ENCODE peak calls at places on chromosome 9, in seven cellular contexts. U is CD8-positive, alpha-beta T cell; E is myocyte; I is breast epithelium; V is NCI-H1092 treated with DMSO at 0.1 percent for 48 hours; H is GM03348; M is OCI-LY7. J is an unnamed sample.

GRCh38 chr9:136433043-136433715 is 6.5 kb downstream of the INPP5E start:
- DNase-seq in V (no peak), E (no peak), H (no peak), M (no peak), U (no peak), I (no peak), J (no peak)

GRCh38 chr9:96858018-96858573 is 3.8 kb upstream of the ZNF782 start:
- DNase-seq in H (no peak), E (no peak), I (no peak), V (no peak), M (no peak), U (no peak), J (no peak)

GRCh38 chr9:136509549-136509948 is 26.7 kb upstream of the SEC16A start:
- DNase-seq in V (no peak), U (no peak), E (no peak), M (no peak), H (no peak), I (no peak), J (no peak)

GRCh38 chr9:115921301-115921700 is 232.3 kb upstream of the PAPPA start:
- DNase-seq in H (peak; percentile 70), M (no peak), I (no peak), V (no peak), U (no peak), E (peak; percentile 30), J (peak; percentile 10)

GRCh38 chr9:129716091-129716490 is 36.8 kb downstream of the PTGES start:
- DNase-seq in V (no peak), M (no peak), U (no peak), E (peak; percentile 66), I (no peak), H (peak; percentile 55), J (no peak)

GRCh38 chr9:19464764-19465570 is 56.2 kb downstream of the ACER2 start:
- DNase-seq in V (peak; percentile 71), I (peak; percentile 30), U (peak; percentile 83), M (peak; percentile 75), H (peak; percentile 94), E (peak; percentile 72), J (peak; percentile 65)

GRCh38 chr9:75063556-75064305 is 24.2 kb downstream of the NMRK1 start:
- DNase-seq in M (no peak), I (no peak), U (no peak), H (peak; percentile 20), V (no peak), E (peak; percentile 86), J (no peak)

GRCh38 chr9:114134827-114135396 is 20.4 kb upstream of the COL27A1 start:
- DNase-seq in U (no peak), I (no peak), V (no peak), H (no peak), E (no peak), M (no peak), J (no peak)

GRCh38 chr9:113416149-113416726 is 5.7 kb downstream of the C9orf43 start:
- DNase-seq in U (no peak), I (no peak), E (no peak), V (no peak), H (no peak), M (peak; percentile 91), J (no peak)

GRCh38 chr9:63816742-63817621 is 1468.0 kb downstream of the FOXD4L5 start:
- DNase-seq in M (peak; percentile 78), V (no peak), I (peak; percentile 90), E (peak; percentile 75), H (peak; percentile 91), U (peak; percentile 81), J (peak; percentile 73)

GRCh38 chr9:116549061-116549664 is 137.9 kb upstream of the TRIM32 start:
- DNase-seq in M (no peak), V (no peak), H (peak; percentile 96), U (no peak), E (peak; percentile 90), I (peak; percentile 72), J (peak; percentile 59)

GRCh38 chr9:89642789-89643188 is 38.0 kb downstream of the GADD45G start:
- DNase-seq in M (no peak), I (no peak), U (no peak), E (peak; percentile 66), H (no peak), V (no peak), J (no peak)

GRCh38 chr9:2158111-2158610 is 143.0 kb downstream of the SMARCA2 start:
- DNase-seq in M (peak; percentile 89), H (peak; percentile 48), E (peak; percentile 70), V (no peak), I (peak; percentile 35), U (peak; percentile 51), J (peak; percentile 42)

GRCh38 chr9:99176527-99177013 is 45.2 kb downstream of the ALG2 start:
- DNase-seq in E (no peak), M (no peak), H (no peak), U (no peak), I (no peak), V (peak; percentile 4), J (no peak)

GRCh38 chr9:135326633-135327152 is 152.9 kb upstream of the PPP1R26 start:
- DNase-seq in I (no peak), M (no peak), H (no peak), U (peak; percentile 21), V (no peak), E (no peak), J (no peak)

GRCh38 chr9:126499005-126499910 is 114.5 kb upstream of the LMX1B start:
- DNase-seq in E (peak; percentile 50), U (peak; percentile 74), V (peak; percentile 68), H (peak; percentile 85), M (peak; percentile 48), I (no peak), J (no peak)

GRCh38 chr9:18428621-18429020 is 45.3 kb upstream of the ADAMTSL1 start:
- DNase-seq in U (no peak), E (no peak), M (no peak), H (peak; percentile 13), I (no peak), V (no peak), J (no peak)

GRCh38 chr9:91770229-91770628 is 179.8 kb downstream of the ROR2 start:
- DNase-seq in I (no peak), E (no peak), M (no peak), H (no peak), V (no peak), U (no peak), J (no peak)

GRCh38 chr9:74499770-74500583 is 2.8 kb downstream of the RORB start:
- DNase-seq in H (no peak), V (no peak), U (no peak), E (no peak), I (no peak), M (no peak), J (no peak)

GRCh38 chr9:89463986-89464901 is 33.7 kb downstream of the SEMA4D start:
- DNase-seq in V (no peak), E (no peak), H (no peak), I (peak; percentile 32), M (peak; percentile 34), U (peak; percentile 87), J (peak; percentile 60)

GRCh38 chr9:16505159-16505558 is 365.3 kb downstream of the BNC2 start:
- DNase-seq in U (no peak), V (no peak), H (peak; percentile 47), I (no peak), M (no peak), E (no peak), J (no peak)

GRCh38 chr9:114385412-114386181 is 2.2 kb downstream of the AKNA start:
- DNase-seq in M (peak; percentile 95), E (peak; percentile 81), V (no peak), U (peak; percentile 90), I (peak; percentile 82), H (peak; percentile 81), J (peak; percentile 81)

GRCh38 chr9:13755551-13755950 is 476.1 kb upstream of the MPDZ start:
- DNase-seq in E (no peak), I (no peak), V (no peak), U (no peak), H (no peak), M (no peak), J (no peak)

GRCh38 chr9:93286252-93287188 is 102.6 kb downstream of the WNK2 start:
- DNase-seq in H (no peak), V (no peak), U (no peak), E (no peak), I (no peak), M (peak; percentile 97), J (no peak)

GRCh38 chr9:14780251-14780650 is 57.7 kb upstream of the CER1 start:
- DNase-seq in I (no peak), H (no peak), E (peak; percentile 84), U (no peak), V (peak; percentile 37), M (no peak), J (no peak)

GRCh38 chr9:19936598-19936997 is 147.8 kb upstream of the SLC24A2 start:
- DNase-seq in H (no peak), M (no peak), E (no peak), V (no peak), U (no peak), I (no peak), J (no peak)

GRCh38 chr9:131701789-131702337 is 38.0 kb downstream of the RAPGEF1 start:
- DNase-seq in H (no peak), E (no peak), I (no peak), U (no peak), M (no peak), V (no peak), J (no peak)

GRCh38 chr9:41229408-41230401 is 40.6 kb upstream of the ZNG1F start:
- DNase-seq in I (no peak), H (peak; percentile 32), U (peak; percentile 49), M (peak; percentile 6), E (no peak), V (no peak), J (no peak)

GRCh38 chr9:7979591-7979990 is 180.0 kb upstream of the DMAC1 start:
- DNase-seq in M (no peak), E (no peak), H (no peak), V (no peak), U (no peak), I (no peak), J (no peak)

GRCh38 chr9:136525207-136525606 is 20.6 kb downstream of the NOTCH1 start:
- DNase-seq in E (peak; percentile 69), U (no peak), M (no peak), V (no peak), I (no peak), H (no peak), J (no peak)

GRCh38 chr9:132384376-132384775 is 22.3 kb downstream of the TTF1 start:
- DNase-seq in V (no peak), I (no peak), H (no peak), E (no peak), M (peak; percentile 88), U (no peak), J (no peak)

GRCh38 chr9:75803130-75803529 is 87.3 kb upstream of the PCSK5 start:
- DNase-seq in I (no peak), U (no peak), M (no peak), E (peak; percentile 78), V (no peak), H (peak; percentile 7), J (no peak)

GRCh38 chr9:100206899-100207298 is 107.9 kb downstream of the INVS start:
- DNase-seq in E (peak; percentile 68), I (no peak), H (peak; percentile 19), V (no peak), M (no peak), U (no peak), J (no peak)

GRCh38 chr9:76557674-76558073 is 98.7 kb downstream of the GCNT1 start:
- DNase-seq in M (no peak), E (no peak), I (no peak), U (no peak), V (no peak), H (peak; percentile 62), J (no peak)

GRCh38 chr9:136526625-136527066 is 19.2 kb downstream of the NOTCH1 start:
- DNase-seq in V (peak; percentile 60), H (no peak), M (no peak), E (peak; percentile 75), U (no peak), I (no peak), J (peak; percentile 51)

GRCh38 chr9:121267689-121268597 is at the start of gene GSN:
- DNase-seq in V (peak; percentile 21), M (peak; percentile 11), U (peak; percentile 71), I (peak; percentile 70), E (peak; percentile 81), H (peak; percentile 94), J (peak; percentile 83)

GRCh38 chr9:89523948-89524347 is 26.0 kb upstream of the SEMA4D start:
- DNase-seq in U (no peak), V (no peak), E (no peak), H (no peak), M (no peak), I (no peak), J (no peak)

J was measured in mucosa of gallbladder.